ENCODE peak calls at places on chromosomes 13 and 19, in nine cellular contexts. H, J, U, Y, S, I, X, R and A are unnamed samples.

GRCh38 chr13:49641810-49642291 is 13.5 kb downstream of the ARL11 start:
- DNase-seq in H (no peak), J (peak), U (no peak), Y (no peak), S (no peak), I (no peak), X (no peak), R (peak), A (peak)

GRCh38 chr19:33376423-33376822 is 2.9 kb downstream of the CEBPG start:
- DNase-seq in H (no peak), J (peak), U (no peak), Y (no peak), S (no peak), I (no peak), X (no peak), R (peak), A (peak)

GRCh38 chr19:43354305-43354627 is 780 bp downstream of the CD177 start:
- DNase-seq in H (peak), J (no peak), U (no peak), Y (no peak), S (no peak), I (no peak), X (no peak), R (no peak), A (no peak)

GRCh38 chr19:19591133-19591825 is 27.2 kb downstream of the PBX4 start:
- DNase-seq in H (peak), J (no peak), U (no peak), Y (peak), S (peak), I (peak), X (peak), R (peak), A (peak)

GRCh38 chr13:98377635-98378378 is 199.1 kb downstream of the STK24 start:
- DNase-seq in H (no peak), J (no peak), U (no peak), Y (no peak), S (no peak), I (no peak), X (no peak), R (peak), A (no peak)

GRCh38 chr13:24606486-24607170 is 73.6 kb upstream of the ATP12A start:
- DNase-seq in H (no peak), J (no peak), U (no peak), Y (no peak), S (no peak), I (no peak), X (no peak), R (no peak), A (no peak)

GRCh38 chr13:37211542-37211941 is 106.1 kb upstream of the CSNK1A1L start:
- DNase-seq in H (peak), J (no peak), U (no peak), Y (no peak), S (no peak), I (no peak), X (no peak), R (no peak), A (no peak)

GRCh38 chr19:38650180-38650775 is 2.8 kb downstream of the ACTN4 start:
- DNase-seq in H (no peak), J (peak), U (no peak), Y (no peak), S (no peak), I (no peak), X (no peak), R (peak), A (no peak)

GRCh38 chr13:32124743-32125142 is 93.2 kb downstream of the FRY start:
- DNase-seq in H (no peak), J (no peak), U (no peak), Y (no peak), S (no peak), I (no peak), X (no peak), R (no peak), A (no peak)

GRCh38 chr13:109198585-109198984 is 569.2 kb downstream of the MYO16 start:
- DNase-seq in H (no peak), J (no peak), U (no peak), Y (no peak), S (no peak), I (no peak), X (no peak), R (peak), A (peak)

GRCh38 chr19:18782559-18783225 is 8.4 kb downstream of the COMP start:
- DNase-seq in H (no peak), J (no peak), U (no peak), Y (no peak), S (no peak), I (no peak), X (no peak), R (no peak), A (no peak)

GRCh38 chr19:34228347-34228746 is 26.0 kb upstream of the GARRE1 start:
- DNase-seq in H (no peak), J (no peak), U (no peak), Y (no peak), S (no peak), I (no peak), X (no peak), R (peak), A (no peak)

GRCh38 chr19:19489804-19490204 is 25.5 kb downstream of the TSSK6 start:
- DNase-seq in H (peak), J (no peak), U (peak), Y (no peak), S (no peak), I (no peak), X (peak), R (no peak), A (no peak)

GRCh38 chr13:37360556-37360955 is 238.0 kb downstream of the POSTN start:
- DNase-seq in H (no peak), J (no peak), U (no peak), Y (no peak), S (no peak), I (no peak), X (no peak), R (peak), A (peak)

GRCh38 chr13:109131698-109132257 is 502.4 kb downstream of the MYO16 start:
- DNase-seq in H (peak), J (no peak), U (no peak), Y (no peak), S (no peak), I (no peak), X (no peak), R (no peak), A (peak)

GRCh38 chr19:5498817-5499535 is 43.8 kb downstream of the ZNRF4 start:
- DNase-seq in H (peak), J (no peak), U (no peak), Y (no peak), S (no peak), I (no peak), X (no peak), R (no peak), A (no peak)

GRCh38 chr13:81596224-81596753 is 1255.4 kb upstream of the SPRY2 start:
- DNase-seq in H (no peak), J (no peak), U (no peak), Y (no peak), S (no peak), I (no peak), X (no peak), R (no peak), A (no peak)

GRCh38 chr19:16631465-16631864 is 3.5 kb upstream of the MED26 start:
- DNase-seq in H (no peak), J (no peak), U (no peak), Y (no peak), S (no peak), I (no peak), X (no peak), R (no peak), A (no peak)

GRCh38 chr19:44687898-44688297 is 11.1 kb upstream of the CEACAM16 start:
- DNase-seq in H (no peak), J (no peak), U (no peak), Y (no peak), S (no peak), I (no peak), X (no peak), R (no peak), A (no peak)

GRCh38 chr19:38152461-38153379 is 71.3 kb downstream of the DPF1 start:
- DNase-seq in H (no peak), J (no peak), U (no peak), Y (no peak), S (no peak), I (no peak), X (no peak), R (peak), A (no peak)

GRCh38 chr19:6236310-6237291 is 43.2 kb downstream of the MLLT1 start:
- DNase-seq in H (peak), J (peak), U (no peak), Y (no peak), S (no peak), I (no peak), X (no peak), R (peak), A (no peak)

GRCh38 chr13:68808456-68808855 is 1299.2 kb upstream of the ATXN8OS start:
- DNase-seq in H (no peak), J (no peak), U (no peak), Y (no peak), S (no peak), I (no peak), X (no peak), R (no peak), A (no peak)

GRCh38 chr13:111630411-111630810 is 310.0 kb downstream of the TEX29 start:
- DNase-seq in H (peak), J (no peak), U (no peak), Y (no peak), S (no peak), I (no peak), X (no peak), R (no peak), A (no peak)

GRCh38 chr13:105442941-105443340 is 1092.5 kb downstream of the EFNB2 start:
- DNase-seq in H (no peak), J (no peak), U (no peak), Y (no peak), S (no peak), I (no peak), X (no peak), R (peak), A (peak)

GRCh38 chr13:84413016-84413415 is 530.7 kb upstream of the SLITRK1 start:
- DNase-seq in H (no peak), J (no peak), U (no peak), Y (no peak), S (no peak), I (no peak), X (no peak), R (no peak), A (no peak)

GRCh38 chr19:9000933-9001332 is 9.3 kb downstream of the MUC16 start:
- DNase-seq in H (no peak), J (no peak), U (no peak), Y (no peak), S (no peak), I (no peak), X (no peak), R (no peak), A (no peak)

GRCh38 chr13:104779311-104779710 is 1713.1 kb upstream of the SLC10A2 start:
- DNase-seq in H (peak), J (no peak), U (no peak), Y (no peak), S (no peak), I (no peak), X (no peak), R (peak), A (no peak)

GRCh38 chr13:66405908-66406802 is 824.0 kb downstream of the PCDH9 start:
- DNase-seq in H (no peak), J (no peak), U (no peak), Y (no peak), S (no peak), I (no peak), X (no peak), R (peak), A (peak)

GRCh38 chr13:41107584-41108014 is 25.0 kb downstream of the KBTBD6 start:
- DNase-seq in H (peak), J (no peak), U (no peak), Y (no peak), S (no peak), I (no peak), X (no peak), R (no peak), A (no peak)

GRCh38 chr13:35534343-35534742 is 57.9 kb upstream of the MAB21L1 start:
- DNase-seq in H (peak), J (no peak), U (no peak), Y (no peak), S (no peak), I (no peak), X (no peak), R (no peak), A (no peak)

GRCh38 chr13:71645467-71645866 is 221.5 kb downstream of the DACH1 start:
- DNase-seq in H (no peak), J (no peak), U (no peak), Y (no peak), S (no peak), I (no peak), X (no peak), R (no peak), A (no peak)

GRCh38 chr13:72508392-72508791 is 219.0 kb downstream of the MZT1 start:
- DNase-seq in H (no peak), J (no peak), U (no peak), Y (no peak), S (no peak), I (no peak), X (no peak), R (no peak), A (no peak)

GRCh38 chr13:96652506-96652905 is 341.8 kb downstream of the OXGR1 start:
- DNase-seq in H (no peak), J (no peak), U (no peak), Y (no peak), S (no peak), I (no peak), X (no peak), R (peak), A (no peak)

GRCh38 chr19:18939922-18940775 is 868 bp downstream of the HOMER3 start:
- DNase-seq in H (peak), J (peak), U (no peak), Y (no peak), S (no peak), I (no peak), X (peak), R (peak), A (peak)

GRCh38 chr13:87698268-87698667 is 27.1 kb downstream of the SLITRK5 start:
- DNase-seq in H (no peak), J (no peak), U (no peak), Y (no peak), S (no peak), I (no peak), X (no peak), R (no peak), A (no peak)